ENCODE peak calls at places on chromosomes 6 and 20, in seven cellular contexts. One of them, this sample, is unnamed.

GRCh38 chr20:48189177-48189576 is 403.9 kb upstream of the SULF2 start:
- DNase-seq in HepG2: peak; percentile 63
- DNase-seq in astrocyte: peak; percentile 47
- DNase-seq in IMR-90: no peak
- DNase-seq in PC-9: peak; percentile 49
- DNase-seq in neuronal stem cell: no peak
- DNase-seq in fibroblast of lung: peak; percentile 54
- DNase-seq in this sample: peak; percentile 83

GRCh38 chr20:57936636-57937310 is 227.0 kb upstream of the PMEPA1 start:
- DNase-seq in fibroblast of lung: no peak
- DNase-seq in astrocyte: no peak
- DNase-seq in HepG2: no peak
- DNase-seq in IMR-90: no peak
- DNase-seq in neuronal stem cell: no peak
- DNase-seq in PC-9: no peak
- DNase-seq in this sample: no peak

GRCh38 chr6:32971245-32971580 is 2.8 kb downstream of the BRD2 start:
- DNase-seq in fibroblast of lung: no peak
- DNase-seq in PC-9: no peak
- DNase-seq in astrocyte: no peak
- DNase-seq in IMR-90: no peak
- DNase-seq in HepG2: no peak
- DNase-seq in neuronal stem cell: no peak
- DNase-seq in this sample: no peak

GRCh38 chr6:52527436-52527835 is 49.4 kb downstream of the TRAM2 start:
- DNase-seq in HepG2: no peak
- DNase-seq in PC-9: no peak
- DNase-seq in neuronal stem cell: no peak
- DNase-seq in astrocyte: no peak
- DNase-seq in fibroblast of lung: no peak
- DNase-seq in IMR-90: no peak
- DNase-seq in this sample: no peak

GRCh38 chr6:125749864-125750691 is 646 bp downstream of the HEY2 start:
- DNase-seq in neuronal stem cell: peak; percentile 31
- DNase-seq in IMR-90: no peak
- DNase-seq in HepG2: no peak
- DNase-seq in astrocyte: no peak
- DNase-seq in fibroblast of lung: no peak
- DNase-seq in PC-9: no peak
- DNase-seq in this sample: no peak

GRCh38 chr6:408599-409102 is 17.1 kb downstream of the IRF4 start:
- DNase-seq in HepG2: peak; percentile 65
- DNase-seq in IMR-90: peak; percentile 38
- DNase-seq in astrocyte: peak; percentile 16
- DNase-seq in PC-9: no peak
- DNase-seq in neuronal stem cell: peak; percentile 11
- DNase-seq in fibroblast of lung: peak; percentile 32
- DNase-seq in this sample: no peak

GRCh38 chr6:81683928-81684327 is 68.6 kb downstream of the TENT5A start:
- DNase-seq in astrocyte: peak; percentile 69
- DNase-seq in fibroblast of lung: peak; percentile 70
- DNase-seq in IMR-90: peak; percentile 64
- DNase-seq in HepG2: no peak
- DNase-seq in neuronal stem cell: no peak
- DNase-seq in PC-9: no peak
- DNase-seq in this sample: no peak

GRCh38 chr6:12371641-12372146 is 81.5 kb downstream of the EDN1 start:
- DNase-seq in astrocyte: peak; percentile 32
- DNase-seq in PC-9: peak; percentile 84
- DNase-seq in HepG2: peak; percentile 79
- DNase-seq in fibroblast of lung: peak; percentile 41
- DNase-seq in IMR-90: peak; percentile 44
- DNase-seq in neuronal stem cell: no peak
- DNase-seq in this sample: peak; percentile 62

GRCh38 chr20:3995067-3995748 is 20.1 kb downstream of the RNF24 start:
- DNase-seq in astrocyte: peak; percentile 73
- DNase-seq in neuronal stem cell: no peak
- DNase-seq in HepG2: no peak
- DNase-seq in PC-9: peak; percentile 75
- DNase-seq in fibroblast of lung: peak; percentile 79
- DNase-seq in IMR-90: peak; percentile 44
- DNase-seq in this sample: peak; percentile 47

GRCh38 chr6:33075568-33076405 is at the start of gene HLA-DPB1:
- DNase-seq in fibroblast of lung: peak; percentile 32
- DNase-seq in astrocyte: peak; percentile 26
- DNase-seq in PC-9: no peak
- DNase-seq in neuronal stem cell: peak; percentile 33
- DNase-seq in HepG2: peak; percentile 20
- DNase-seq in IMR-90: peak; percentile 59
- DNase-seq in this sample: peak; percentile 56

GRCh38 chr20:59004763-59005522 is 2.1 kb downstream of the CTSZ start:
- DNase-seq in HepG2: peak; percentile 71
- DNase-seq in neuronal stem cell: no peak
- DNase-seq in fibroblast of lung: no peak
- DNase-seq in PC-9: no peak
- DNase-seq in astrocyte: no peak
- DNase-seq in IMR-90: no peak
- DNase-seq in this sample: no peak

GRCh38 chr6:119713903-119714302 is 364.3 kb upstream of the MAN1A1 start:
- DNase-seq in PC-9: no peak
- DNase-seq in astrocyte: no peak
- DNase-seq in HepG2: no peak
- DNase-seq in fibroblast of lung: peak; percentile 1
- DNase-seq in IMR-90: no peak
- DNase-seq in neuronal stem cell: no peak
- DNase-seq in this sample: no peak

GRCh38 chr6:95576621-95577316 is 566 bp upstream of the MANEA start:
- DNase-seq in fibroblast of lung: peak; percentile 16
- DNase-seq in neuronal stem cell: no peak
- DNase-seq in PC-9: no peak
- DNase-seq in astrocyte: peak; percentile 20
- DNase-seq in IMR-90: peak; percentile 6
- DNase-seq in HepG2: no peak
- DNase-seq in this sample: peak; percentile 22

GRCh38 chr6:113359155-113360140 is 497.7 kb upstream of the MARCKS start:
- DNase-seq in astrocyte: peak; percentile 92
- DNase-seq in PC-9: no peak
- DNase-seq in fibroblast of lung: peak; percentile 93
- DNase-seq in IMR-90: peak; percentile 73
- DNase-seq in HepG2: no peak
- DNase-seq in neuronal stem cell: no peak
- DNase-seq in this sample: peak; percentile 92

GRCh38 chr6:14354919-14355572 is 237.5 kb downstream of the CD83 start:
- DNase-seq in HepG2: no peak
- DNase-seq in PC-9: no peak
- DNase-seq in neuronal stem cell: no peak
- DNase-seq in fibroblast of lung: peak; percentile 94
- DNase-seq in IMR-90: peak; percentile 88
- DNase-seq in astrocyte: peak; percentile 93
- DNase-seq in this sample: peak; percentile 80

GRCh38 chr20:2086980-2087377 is 14.6 kb upstream of the STK35 start:
- DNase-seq in neuronal stem cell: no peak
- DNase-seq in astrocyte: no peak
- DNase-seq in PC-9: no peak
- DNase-seq in fibroblast of lung: no peak
- DNase-seq in IMR-90: no peak
- DNase-seq in HepG2: no peak
- DNase-seq in this sample: no peak

GRCh38 chr6:48835421-48835958 is 627.6 kb downstream of the MMUT start:
- DNase-seq in IMR-90: no peak
- DNase-seq in neuronal stem cell: no peak
- DNase-seq in astrocyte: no peak
- DNase-seq in fibroblast of lung: peak; percentile 3
- DNase-seq in HepG2: no peak
- DNase-seq in PC-9: no peak
- DNase-seq in this sample: no peak

GRCh38 chr20:32064667-32065066 is 12.6 kb downstream of the HCK start:
- DNase-seq in astrocyte: no peak
- DNase-seq in HepG2: no peak
- DNase-seq in neuronal stem cell: no peak
- DNase-seq in IMR-90: no peak
- DNase-seq in PC-9: no peak
- DNase-seq in fibroblast of lung: no peak
- DNase-seq in this sample: no peak

GRCh38 chr6:86888311-86888710 is 49.0 kb upstream of the HTR1E start:
- DNase-seq in IMR-90: no peak
- DNase-seq in PC-9: no peak
- DNase-seq in neuronal stem cell: no peak
- DNase-seq in fibroblast of lung: no peak
- DNase-seq in astrocyte: no peak
- DNase-seq in HepG2: no peak
- DNase-seq in this sample: no peak

DNA sequence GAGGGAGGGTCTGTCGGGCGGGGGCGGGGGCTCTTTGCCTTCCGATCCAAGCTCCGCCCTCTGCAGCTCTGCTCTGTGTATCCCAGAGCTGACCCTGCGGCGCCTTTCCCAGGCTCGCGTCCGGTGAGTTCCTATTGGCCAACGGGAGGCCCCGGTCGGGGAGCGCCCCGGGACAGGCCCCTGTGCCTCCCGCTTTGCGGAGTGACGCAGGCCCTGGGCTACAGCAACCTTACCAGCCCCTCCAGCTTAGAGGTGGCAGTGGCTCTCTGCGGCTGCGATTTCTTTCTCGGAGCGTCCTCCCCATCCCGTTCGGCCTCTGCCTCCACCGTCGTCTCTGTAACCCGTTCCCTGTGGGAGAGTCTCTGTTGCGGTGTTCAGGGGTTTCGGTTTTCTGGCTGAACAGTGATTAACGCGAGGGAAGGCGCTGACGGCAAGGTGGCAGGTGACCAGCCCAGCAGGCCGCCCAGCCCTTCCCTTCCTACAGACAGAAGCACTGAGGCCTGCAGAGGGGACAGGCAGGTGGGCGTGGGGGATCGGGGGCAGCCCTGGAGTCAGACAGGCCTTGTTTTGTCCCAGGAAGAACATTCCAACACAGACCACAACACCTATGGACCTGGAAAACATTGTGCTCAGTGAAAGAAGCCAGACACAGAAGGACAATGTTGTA is 18.1 kb upstream of the CEBPB start:
- DNase-seq in neuronal stem cell: peak; percentile 74
- DNase-seq in HepG2: peak; percentile 97
- DNase-seq in fibroblast of lung: peak; percentile 66
- DNase-seq in astrocyte: peak; percentile 55
- DNase-seq in IMR-90: peak; percentile 65
- DNase-seq in PC-9: peak; percentile 74
- DNase-seq in this sample: peak; percentile 79
- H2AFZ ChIP-seq in neuronal stem cell: peak overlapping the region; percentile 89
- H2AFZ ChIP-seq in HepG2: peak overlapping the region; percentile 51
- H2AFZ ChIP-seq in fibroblast of lung: peak overlapping the region; percentile 49
- H2AFZ ChIP-seq in astrocyte: peak overlapping the region; percentile 87
- H2AFZ ChIP-seq in IMR-90: peak overlapping the region; percentile 99
- H2AFZ ChIP-seq in PC-9: peak overlapping the region; percentile 91
- H2AFZ ChIP-seq in this sample: peak overlapping the region; percentile 98

GRCh38 chr6:5671604-5672559 is 334.8 kb downstream of the NRN1 start:
- DNase-seq in PC-9: no peak
- DNase-seq in astrocyte: no peak
- DNase-seq in IMR-90: no peak
- DNase-seq in neuronal stem cell: no peak
- DNase-seq in HepG2: no peak
- DNase-seq in fibroblast of lung: peak; percentile 23
- DNase-seq in this sample: no peak
- H3K4me3 ChIP-seq in PC-9: no peak overlapping the region
- H3K4me3 ChIP-seq in astrocyte: no peak overlapping the region
- H3K4me3 ChIP-seq in IMR-90: no peak overlapping the region
- H3K4me3 ChIP-seq in neuronal stem cell: no peak overlapping the region
- H3K4me3 ChIP-seq in HepG2: no peak overlapping the region
- H3K4me3 ChIP-seq in fibroblast of lung: no peak overlapping the region
- H3K4me3 ChIP-seq in this sample: no peak overlapping the region

DNA sequence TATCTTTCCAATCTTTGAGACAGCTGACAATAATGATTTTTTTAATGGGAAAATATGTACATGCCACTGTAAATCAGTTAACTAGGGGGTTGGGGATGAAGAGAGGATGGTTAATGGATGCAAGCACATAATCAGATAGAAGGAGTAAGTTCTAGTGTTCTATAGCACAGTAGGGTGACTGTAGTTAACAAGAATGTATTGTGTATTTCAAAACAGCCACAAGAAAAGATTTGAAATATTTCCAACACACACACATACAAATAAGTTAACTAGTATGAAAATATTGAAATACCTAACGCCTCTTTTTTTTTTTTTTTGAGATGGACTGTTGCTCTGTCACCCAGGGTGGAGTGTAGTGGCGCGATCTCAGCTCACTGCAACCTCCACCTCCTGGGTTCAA is 153.4 kb upstream of the SALL4 start:
- DNase-seq in PC-9: no peak
- DNase-seq in IMR-90: peak; percentile 65
- DNase-seq in HepG2: no peak
- DNase-seq in astrocyte: peak; percentile 79
- DNase-seq in neuronal stem cell: no peak
- DNase-seq in fibroblast of lung: peak; percentile 83
- DNase-seq in this sample: no peak
- H3K27ac ChIP-seq in PC-9: no peak overlapping the region
- H3K27ac ChIP-seq in IMR-90: no peak overlapping the region
- H3K27ac ChIP-seq in HepG2: no peak overlapping the region
- H3K27ac ChIP-seq in astrocyte: peak overlapping the region; percentile 19
- H3K27ac ChIP-seq in neuronal stem cell: no peak overlapping the region
- H3K27ac ChIP-seq in fibroblast of lung: no peak overlapping the region
- H3K27ac ChIP-seq in this sample: no peak overlapping the region

GRCh38 chr6:77468939-77469338 is 5.6 kb upstream of the HTR1B start:
- DNase-seq in fibroblast of lung: no peak
- DNase-seq in astrocyte: no peak
- DNase-seq in PC-9: no peak
- DNase-seq in HepG2: no peak
- DNase-seq in IMR-90: no peak
- DNase-seq in neuronal stem cell: no peak
- DNase-seq in this sample: no peak

GRCh38 chr6:77474286-77474956 is 11.1 kb upstream of the HTR1B start:
- DNase-seq in PC-9: no peak
- DNase-seq in neuronal stem cell: no peak
- DNase-seq in HepG2: no peak
- DNase-seq in fibroblast of lung: no peak
- DNase-seq in IMR-90: no peak
- DNase-seq in astrocyte: no peak
- DNase-seq in this sample: no peak

GRCh38 chr6:77467038-77467437 is 3.7 kb upstream of the HTR1B start:
- DNase-seq in neuronal stem cell: no peak
- DNase-seq in HepG2: no peak
- DNase-seq in IMR-90: peak; percentile 13
- DNase-seq in fibroblast of lung: peak; percentile 51
- DNase-seq in astrocyte: peak; percentile 36
- DNase-seq in PC-9: no peak
- DNase-seq in this sample: peak; percentile 88

GRCh38 chr6:77474973-77475372 is 11.7 kb upstream of the HTR1B start:
- DNase-seq in PC-9: no peak
- DNase-seq in IMR-90: no peak
- DNase-seq in astrocyte: no peak
- DNase-seq in fibroblast of lung: no peak
- DNase-seq in HepG2: no peak
- DNase-seq in neuronal stem cell: no peak
- DNase-seq in this sample: no peak

DNA sequence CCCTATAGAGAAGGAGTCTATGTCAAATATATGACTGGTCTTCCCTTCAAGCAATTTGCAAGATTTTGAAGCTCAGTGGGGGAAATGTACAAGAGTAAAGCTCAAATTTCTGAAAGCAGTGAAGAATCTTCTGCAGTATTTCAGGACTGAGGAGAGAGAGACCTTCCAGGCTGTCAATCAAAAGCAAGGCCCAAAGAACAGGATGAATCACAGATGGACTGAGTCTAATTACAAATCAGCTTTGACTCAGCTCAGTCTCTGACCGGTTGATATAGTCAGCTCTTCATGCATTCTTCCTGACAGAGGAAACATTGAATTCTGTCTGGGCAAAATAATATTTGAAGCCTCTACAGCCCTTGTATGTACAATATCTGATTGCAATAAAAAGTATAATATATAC is 7.7 kb upstream of the HTR1B start:
- DNase-seq in IMR-90: no peak
- DNase-seq in PC-9: no peak
- DNase-seq in neuronal stem cell: no peak
- DNase-seq in HepG2: no peak
- DNase-seq in astrocyte: peak; percentile 14
- DNase-seq in fibroblast of lung: peak; percentile 28
- DNase-seq in this sample: peak; percentile 55
- H2AFZ ChIP-seq in IMR-90: no peak overlapping the region
- H2AFZ ChIP-seq in PC-9: no peak overlapping the region
- H2AFZ ChIP-seq in neuronal stem cell: no peak overlapping the region
- H2AFZ ChIP-seq in HepG2: no peak overlapping the region
- H2AFZ ChIP-seq in astrocyte: no peak overlapping the region
- H2AFZ ChIP-seq in fibroblast of lung: no peak overlapping the region
- H2AFZ ChIP-seq in this sample: no peak overlapping the region